ENCODE peak calls at places on chromosomes 5 and 9, in five cellular contexts. J is AG04449, I is NCI-H345, A is tibial artery, W is amniotic stem cell. G is an unnamed sample.

GRCh38 chr5:154038241-154038603 is 488 bp downstream of the FAM114A2 start:
- DNase-seq in A (no peak), I (peak), J (no peak), W (no peak), G (peak)

GRCh38 chr5:169652057-169652456 is 15.0 kb downstream of the DOCK2 start:
- DNase-seq in A (no peak), W (no peak), J (no peak), I (peak), G (no peak)

GRCh38 chr9:100204796-100205195 is 105.8 kb downstream of the INVS start:
- DNase-seq in I (no peak), W (no peak), J (no peak), A (no peak), G (no peak)

GRCh38 chr5:163705983-163706771 is 200.8 kb downstream of the MAT2B start:
- DNase-seq in J (peak), W (no peak), I (no peak), A (no peak), G (no peak)

GRCh38 chr5:117800261-117800660 is 1188.1 kb downstream of the DTWD2 start:
- DNase-seq in A (no peak), J (no peak), I (no peak), W (no peak), G (no peak)

GRCh38 chr5:138470322-138471285 is 5.3 kb downstream of the EGR1 start:
- DNase-seq in A (no peak), J (no peak), W (no peak), I (no peak), G (peak)

GRCh38 chr5:1735320-1735970 is 64.2 kb downstream of the MRPL36 start:
- DNase-seq in W (no peak), J (no peak), A (no peak), I (peak), G (no peak)

GRCh38 chr5:168106008-168106761 is 185.3 kb upstream of the WWC1 start:
- DNase-seq in I (no peak), A (no peak), W (no peak), J (peak), G (peak)

GRCh38 chr9:98380065-98380681 is 124.7 kb upstream of the TBC1D2 start:
- DNase-seq in W (peak), A (no peak), J (peak), I (no peak), G (peak)

GRCh38 chr9:456365-456764 is 241.7 kb downstream of the DOCK8 start:
- DNase-seq in A (no peak), I (no peak), J (no peak), W (no peak), G (no peak)

GRCh38 chr9:107827304-107827703 is 337.7 kb upstream of the KLF4 start:
- DNase-seq in W (no peak), I (no peak), J (no peak), A (no peak), G (no peak)

GRCh38 chr5:135262364-135262763 is 136.7 kb downstream of the MACROH2A1 start:
- DNase-seq in A (no peak), I (no peak), W (no peak), J (no peak), G (no peak)

GRCh38 chr5:157196045-157196444 is 15.4 kb downstream of the ITK start:
- DNase-seq in J (no peak), I (no peak), W (no peak), A (no peak), G (no peak)

GRCh38 chr5:127562252-127562651 is 44.8 kb downstream of the PRRC1 start:
- DNase-seq in A (no peak), W (no peak), J (no peak), I (no peak), G (no peak)

GRCh38 chr5:34576849-34577248 is 79.3 kb upstream of the RAI14 start:
- DNase-seq in A (no peak), W (no peak), I (no peak), J (peak), G (peak)

G was measured in LoVo.